ENCODE peak calls at places on chromosomes 16 and 17, in eight cellular contexts. B is foreskin fibroblast; J is NCI-H1436 treated with DMSO at 0.1 percent for 48 hours; X is NCI-H446 treated with DMSO at 0.1 percent for 48 hours; H is AG10803; T is stimulated activated CD4-positive, alpha-beta T cell treated with anti-CD3 and anti-CD28 coated beads, Interleukin-1b, Interleukin-23, amount 100 ng/mL, for 48 hours; I is spleen; U is AG04449. V is an unnamed sample.

GRCh38 chr17:1055751-1056645 is 59.1 kb downstream of the TIMM22 start:
- DNase-seq in B (peak), J (no peak), X (no peak), H (peak), T (peak), I (peak), U (no peak), V (peak)

GRCh38 chr17:40153603-40154238 is 13.4 kb downstream of the CASC3 start:
- DNase-seq in B (no peak), J (no peak), X (no peak), H (no peak), T (no peak), I (no peak), U (no peak), V (no peak)

GRCh38 chr16:57318240-57318970 is 33.9 kb upstream of the PLLP start:
- DNase-seq in B (peak), J (no peak), X (no peak), H (peak), T (no peak), I (peak), U (peak), V (no peak)

GRCh38 chr16:89729863-89730574 is 8.7 kb downstream of the ZNF276 start:
- DNase-seq in B (no peak), J (no peak), X (no peak), H (no peak), T (no peak), I (no peak), U (no peak), V (no peak)

GRCh38 chr16:12025926-12026325 is 49.4 kb downstream of the SNX29 start:
- DNase-seq in B (no peak), J (no peak), X (no peak), H (no peak), T (no peak), I (no peak), U (no peak), V (no peak)

GRCh38 chr16:8832383-8833100 is 34.9 kb downstream of the PMM2 start:
- DNase-seq in B (no peak), J (no peak), X (no peak), H (no peak), T (no peak), I (no peak), U (no peak), V (no peak)

GRCh38 chr16:74698220-74698619 is 2.4 kb downstream of the MLKL start:
- DNase-seq in B (peak), J (no peak), X (no peak), H (peak), T (no peak), I (no peak), U (no peak), V (no peak)

GRCh38 chr17:6415616-6416015 is 19.3 kb downstream of the AIPL1 start:
- DNase-seq in B (no peak), J (no peak), X (no peak), H (no peak), T (no peak), I (no peak), U (no peak), V (no peak)

GRCh38 chr17:61149862-61150362 is 249.7 kb upstream of the TBX2 start:
- DNase-seq in B (no peak), J (peak), X (no peak), H (no peak), T (no peak), I (no peak), U (no peak), V (no peak)

GRCh38 chr16:2776500-2777139 is 460 bp downstream of the ELOB start:
- DNase-seq in B (no peak), J (no peak), X (no peak), H (no peak), T (no peak), I (peak), U (no peak), V (no peak)

GRCh38 chr17:9090641-9091096 is 69.4 kb downstream of the NTN1 start:
- DNase-seq in B (no peak), J (no peak), X (no peak), H (no peak), T (no peak), I (no peak), U (no peak), V (peak)

GRCh38 chr16:55842369-55843104 is 9.6 kb upstream of the CES1 start:
- DNase-seq in B (peak), J (no peak), X (no peak), H (peak), T (no peak), I (no peak), U (no peak), V (no peak)

GRCh38 chr16:65905326-65905725 is 461.2 kb upstream of the CDH5 start:
- DNase-seq in B (no peak), J (no peak), X (no peak), H (no peak), T (no peak), I (no peak), U (no peak), V (no peak)

GRCh38 chr16:17343028-17343427 is 127.7 kb downstream of the XYLT1 start:
- DNase-seq in B (no peak), J (no peak), X (no peak), H (no peak), T (peak), I (peak), U (no peak), V (no peak)

GRCh38 chr16:391885-392335 is 5.1 kb upstream of the NME4 start:
- DNase-seq in B (peak), J (no peak), X (peak), H (peak), T (peak), I (peak), U (no peak), V (no peak)

GRCh38 chr16:48367443-48368049 is 17.7 kb downstream of the SIAH1 start:
- DNase-seq in B (no peak), J (no peak), X (no peak), H (no peak), T (no peak), I (no peak), U (no peak), V (no peak)

GRCh38 chr16:88461291-88462269 is 8.5 kb downstream of the ZFPM1 start:
- DNase-seq in B (no peak), J (no peak), X (no peak), H (no peak), T (no peak), I (no peak), U (no peak), V (no peak)

V was measured in C1 segment of cervical spinal cord.